ENCODE peak calls at places on chromosomes 5 and 9, in six cellular contexts. N is GM04503, K is A172, P is NCI-H460, H is heart right ventricle, T is right lobe of liver. L is an unnamed sample.

GRCh38 chr5:27034531-27034930 is 3.9 kb downstream of the CDH9 start:
- DNase-seq in N (no peak), K (no peak), P (no peak), H (no peak), T (no peak), L (no peak)

GRCh38 chr9:69180670-69181069 is 6.6 kb downstream of the TJP2 start:
- DNase-seq in N (peak; percentile 91), K (peak; percentile 99), P (peak; percentile 87), H (peak; percentile 63), T (peak; percentile 60), L (no peak)

GRCh38 chr9:18985464-18985951 is 47.5 kb downstream of the SAXO1 start:
- DNase-seq in N (peak; percentile 56), K (no peak), P (no peak), H (no peak), T (no peak), L (no peak)

GRCh38 chr9:28539432-28539831 is 966.2 kb upstream of the C9orf72 start:
- DNase-seq in N (no peak), K (no peak), P (no peak), H (no peak), T (no peak), L (no peak)

GRCh38 chr9:107905313-107906027 is 415.9 kb upstream of the KLF4 start:
- DNase-seq in N (no peak), K (no peak), P (no peak), H (peak; percentile 17), T (no peak), L (peak; percentile 20)

GRCh38 chr5:55306641-55307382 is 682 bp downstream of the DHX29 start:
- DNase-seq in N (no peak), K (no peak), P (no peak), H (no peak), T (no peak), L (no peak)

GRCh38 chr5:25006734-25007133 is 362.0 kb upstream of the CDH10 start:
- DNase-seq in N (peak; percentile 47), K (peak; percentile 70), P (peak; percentile 69), H (no peak), T (no peak), L (no peak)

GRCh38 chr5:80116465-80116864 is 81.3 kb downstream of the THBS4 start:
- DNase-seq in N (no peak), K (no peak), P (no peak), H (no peak), T (no peak), L (no peak)

GRCh38 chr5:94853122-94853521 is 234.7 kb downstream of the SLF1 start:
- DNase-seq in N (no peak), K (no peak), P (no peak), H (no peak), T (no peak), L (no peak)

GRCh38 chr9:69254223-69254622 is 70.8 kb upstream of the ENTREP1 start:
- DNase-seq in N (no peak), K (no peak), P (no peak), H (no peak), T (no peak), L (no peak)

GRCh38 chr9:136765041-136765440 is 723 bp upstream of the LCN15 start:
- DNase-seq in N (no peak), K (no peak), P (no peak), H (peak; percentile 46), T (no peak), L (no peak)